ENCODE peak calls at places on chromosomes 16 and 17, in nine cellular contexts. K is activated CD8-positive, alpha-beta memory T cell treated with anti-CD3 and anti-CD28 coated beads, Interleukin-2, amount 50 U/mL, for 4 hours; Y is aorta; I is hypothalamus; O is pancreas; D is HEK293T; W is C1 segment of cervical spinal cord; G is stomach; U is NCI-H2029. B is an unnamed sample.

GRCh38 chr17:61352771-61353170 is 46.9 kb upstream of the TBX2 start:
- DNase-seq in K (no peak), Y (no peak), I (no peak), O (no peak), D (no peak), W (no peak), G (no peak), U (no peak), B (no peak)

GRCh38 chr16:87464691-87465300 is 28.0 kb downstream of the ZCCHC14 start:
- DNase-seq in K (peak; percentile 35), Y (peak; percentile 90), I (no peak), O (peak; percentile 47), D (no peak), W (peak; percentile 61), G (peak; percentile 67), U (no peak), B (peak; percentile 92)

GRCh38 chr16:10729104-10729503 is 14.5 kb upstream of the NUBP1 start:
- DNase-seq in K (no peak), Y (no peak), I (no peak), O (no peak), D (no peak), W (no peak), G (no peak), U (no peak), B (no peak)

GRCh38 chr16:55263271-55264250 is 60.4 kb upstream of the IRX6 start:
- DNase-seq in K (no peak), Y (no peak), I (no peak), O (no peak), D (no peak), W (no peak), G (no peak), U (no peak), B (no peak)

GRCh38 chr16:17529982-17530760 is 59.4 kb upstream of the XYLT1 start:
- DNase-seq in K (no peak), Y (no peak), I (no peak), O (no peak), D (no peak), W (no peak), G (no peak), U (no peak), B (no peak)

GRCh38 chr17:38660097-38661026 is 14.4 kb downstream of the EPOP start:
- DNase-seq in K (no peak), Y (no peak), I (no peak), O (no peak), D (no peak), W (no peak), G (no peak), U (peak; percentile 51), B (no peak)

GRCh38 chr17:72255481-72255880 is 134.7 kb downstream of the SOX9 start:
- DNase-seq in K (no peak), Y (no peak), I (no peak), O (no peak), D (no peak), W (no peak), G (no peak), U (no peak), B (no peak)

GRCh38 chr16:82945420-82946096 is 318.8 kb downstream of the CDH13 start:
- DNase-seq in K (no peak), Y (no peak), I (no peak), O (no peak), D (no peak), W (no peak), G (no peak), U (no peak), B (no peak)

GRCh38 chr17:4948997-4949320 is 629 bp upstream of the PFN1 start:
- DNase-seq in K (peak; percentile 66), Y (peak; percentile 94), I (no peak), O (peak; percentile 77), D (peak; percentile 83), W (no peak), G (peak; percentile 83), U (no peak), B (peak; percentile 72)

GRCh38 chr17:66944365-66945203 is 19.9 kb upstream of the CACNG4 start:
- DNase-seq in K (no peak), Y (no peak), I (no peak), O (peak; percentile 15), D (no peak), W (no peak), G (no peak), U (no peak), B (no peak)

GRCh38 chr17:81665205-81666091 is 957 bp downstream of the OXLD1 start:
- DNase-seq in K (peak; percentile 63), Y (no peak), I (no peak), O (peak; percentile 39), D (peak; percentile 53), W (no peak), G (no peak), U (no peak), B (no peak)

GRCh38 chr16:21982108-21982507 is 18.8 kb downstream of the PDZD9 start:
- DNase-seq in K (no peak), Y (no peak), I (no peak), O (no peak), D (no peak), W (no peak), G (no peak), U (no peak), B (no peak)

GRCh38 chr17:65131946-65132345 is 5.2 kb upstream of the RGS9 start:
- DNase-seq in K (no peak), Y (no peak), I (no peak), O (no peak), D (no peak), W (no peak), G (no peak), U (no peak), B (no peak)

GRCh38 chr17:21296097-21297025 is 11.8 kb downstream of the MAP2K3 start:
- DNase-seq in K (no peak), Y (no peak), I (no peak), O (no peak), D (no peak), W (no peak), G (peak; percentile 73), U (no peak), B (no peak)

GRCh38 chr17:41494524-41494923 is 4.8 kb upstream of the KRT36 start:
- DNase-seq in K (no peak), Y (no peak), I (no peak), O (no peak), D (no peak), W (no peak), G (no peak), U (no peak), B (no peak)

GRCh38 chr17:1227917-1228751 is 42.1 kb upstream of the BHLHA9 start:
- DNase-seq in K (peak; percentile 38), Y (no peak), I (no peak), O (no peak), D (no peak), W (no peak), G (no peak), U (no peak), B (no peak)

GRCh38 chr16:68790130-68790761 is 53.1 kb upstream of the TANGO6 start:
- DNase-seq in K (no peak), Y (no peak), I (no peak), O (peak; percentile 51), D (no peak), W (no peak), G (peak; percentile 65), U (no peak), B (no peak)

GRCh38 chr17:67474081-67474661 is 97.1 kb downstream of the PITPNC1 start:
- DNase-seq in K (no peak), Y (no peak), I (no peak), O (no peak), D (no peak), W (no peak), G (no peak), U (no peak), B (no peak)

GRCh38 chr17:78130439-78131101 is at the start of gene TMC8:
- DNase-seq in K (peak; percentile 58), Y (no peak), I (no peak), O (no peak), D (no peak), W (no peak), G (peak; percentile 51), U (no peak), B (peak; percentile 69)

GRCh38 chr17:69854381-69854780 is 220.6 kb upstream of the KCNJ16 start:
- DNase-seq in K (no peak), Y (no peak), I (no peak), O (no peak), D (no peak), W (no peak), G (no peak), U (no peak), B (no peak)

GRCh38 chr16:69618307-69618706 is 52.5 kb downstream of the NFAT5 start:
- DNase-seq in K (no peak), Y (no peak), I (no peak), O (no peak), D (no peak), W (no peak), G (no peak), U (no peak), B (no peak)

GRCh38 chr16:8753411-8754054 is 43.9 kb downstream of the TMEM186 start:
- DNase-seq in K (no peak), Y (peak; percentile 66), I (no peak), O (no peak), D (no peak), W (no peak), G (peak; percentile 38), U (no peak), B (no peak)

GRCh38 chr17:32783602-32784001 is 93.3 kb downstream of the MYO1D start:
- DNase-seq in K (no peak), Y (no peak), I (no peak), O (no peak), D (peak; percentile 24), W (no peak), G (no peak), U (peak; percentile 52), B (no peak)

GRCh38 chr17:29905086-29905878 is 24.7 kb downstream of the SSH2 start:
- DNase-seq in K (no peak), Y (no peak), I (no peak), O (no peak), D (no peak), W (no peak), G (no peak), U (no peak), B (no peak)

GRCh38 chr16:87956771-87957279 is 5.6 kb downstream of the BANP start:
- DNase-seq in K (no peak), Y (no peak), I (no peak), O (no peak), D (no peak), W (no peak), G (no peak), U (no peak), B (no peak)

GRCh38 chr17:78960945-78961344 is 18.8 kb downstream of the LGALS3BP start:
- DNase-seq in K (no peak), Y (no peak), I (no peak), O (no peak), D (no peak), W (no peak), G (peak; percentile 32), U (no peak), B (no peak)

GRCh38 chr17:68522266-68522665 is 10.0 kb downstream of the PRKAR1A start:
- DNase-seq in K (no peak), Y (no peak), I (no peak), O (no peak), D (no peak), W (no peak), G (no peak), U (no peak), B (no peak)

GRCh38 chr16:87344165-87344930 is 27.2 kb upstream of the C16orf95 start:
- DNase-seq in K (no peak), Y (no peak), I (no peak), O (no peak), D (no peak), W (no peak), G (no peak), U (no peak), B (no peak)